ENCODE peak calls at places on chromosome 7, in seven cellular contexts. W is iPS-NIHi11; A is fibroblast of the conjunctiva; G is activated naive CD8-positive, alpha-beta T cell treated with anti-CD3 and anti-CD28 coated beads, Interleukin-2, amount 50 U/mL, for 24 hours; H is thoracic aorta; X is caudate nucleus; Z is AG04450. L is an unnamed sample.

GRCh38 chr7:44284881-44285541 is 40.4 kb downstream of the CAMK2B start:
- DNase-seq in W (no peak), A (no peak), X (no peak), G (no peak), H (no peak), Z (no peak), L (no peak)

GRCh38 chr7:73338321-73338720 is 10.4 kb downstream of the FKBP6 start:
- DNase-seq in G (no peak), A (no peak), W (no peak), H (no peak), X (no peak), Z (peak), L (no peak)

GRCh38 chr7:151748733-151749132 is 128.2 kb downstream of the PRKAG2 start:
- DNase-seq in X (no peak), H (no peak), A (no peak), W (no peak), G (no peak), Z (no peak), L (no peak)

GRCh38 chr7:31933481-31933880 is 136.7 kb downstream of the PDE1C start:
- DNase-seq in H (no peak), X (no peak), W (no peak), G (no peak), Z (no peak), A (no peak), L (no peak)

GRCh38 chr7:71465741-71466189 is 333.8 kb downstream of the GALNT17 start:
- DNase-seq in H (no peak), G (no peak), A (no peak), W (no peak), Z (no peak), X (no peak), L (no peak)

GRCh38 chr7:105713488-105714465 is 132.5 kb upstream of the EFCAB10 start:
- DNase-seq in X (no peak), W (no peak), A (no peak), H (no peak), Z (no peak), G (no peak), L (no peak)

GRCh38 chr7:130154131-130154500 is 51.1 kb downstream of the TMEM209 start:
- DNase-seq in Z (no peak), G (no peak), A (no peak), H (no peak), X (no peak), W (no peak), L (no peak)

GRCh38 chr7:151400626-151401315 is 9.1 kb downstream of the WDR86 start:
- DNase-seq in A (no peak), G (no peak), H (no peak), X (no peak), Z (no peak), W (no peak), L (no peak)

GRCh38 chr7:94412762-94413322 is 18.1 kb downstream of the COL1A2 start:
- DNase-seq in G (no peak), Z (no peak), H (no peak), A (no peak), X (no peak), W (no peak), L (no peak)

GRCh38 chr7:96719164-96719563 is 9.5 kb upstream of the SEM1 start:
- DNase-seq in H (no peak), G (no peak), W (peak), Z (no peak), A (no peak), X (peak), L (no peak)

GRCh38 chr7:13042605-13043236 is 355.3 kb downstream of the ARL4A start:
- DNase-seq in W (no peak), Z (no peak), A (no peak), G (no peak), H (no peak), X (no peak), L (no peak)

GRCh38 chr7:129947701-129948100 is 5.1 kb downstream of the UBE2H start:
- DNase-seq in G (no peak), X (no peak), H (no peak), A (no peak), Z (no peak), W (no peak), L (no peak)

GRCh38 chr7:14507617-14508016 is 394.9 kb downstream of the DGKB start:
- DNase-seq in G (no peak), H (no peak), A (peak), W (no peak), Z (no peak), X (no peak), L (peak)

GRCh38 chr7:95723583-95724180 is 48.7 kb upstream of the DYNC1I1 start:
- DNase-seq in X (no peak), W (peak), G (no peak), Z (no peak), H (no peak), A (no peak), L (peak)

GRCh38 chr7:156459067-156459466 is 181.5 kb upstream of the RNF32 start:
- DNase-seq in H (no peak), Z (no peak), W (no peak), G (no peak), X (no peak), A (no peak), L (no peak)

GRCh38 chr7:133481676-133482075 is 228.8 kb downstream of the EXOC4 start:
- DNase-seq in H (no peak), Z (peak), G (no peak), A (peak), X (peak), W (no peak), L (no peak)

GRCh38 chr7:82701941-82702340 is 258.4 kb upstream of the CACNA2D1 start:
- DNase-seq in X (no peak), G (no peak), A (no peak), W (no peak), H (no peak), Z (no peak), L (no peak)

GRCh38 chr7:122337011-122337410 is 32.5 kb upstream of the FEZF1 start:
- DNase-seq in Z (no peak), X (no peak), A (no peak), H (no peak), W (no peak), G (no peak), L (peak)

GRCh38 chr7:3157541-3158287 is 114.0 kb upstream of the CARD11 start:
- DNase-seq in X (no peak), A (no peak), W (no peak), G (no peak), H (no peak), Z (no peak), L (no peak)

L was measured in NCI-H774.